ENCODE peak calls at places on chromosomes 2 and 18, in eight cellular contexts. B is GM12865, O is adrenal gland, C is upper lobe of right lung, E is fibroblast of mammary gland, W is psoas muscle, S is body of pancreas, I is lower lobe of right lung. F is an unnamed sample.

GRCh38 chr2:238079874-238080327 is 19.1 kb downstream of the SCLY start:
- DNase-seq in I (no peak), C (no peak), E (no peak), W (no peak), O (no peak), S (no peak), B (no peak), F (no peak)

GRCh38 chr2:176455865-176456291 is 186.6 kb downstream of the MTX2 start:
- DNase-seq in W (peak), S (peak), O (peak), I (no peak), B (peak), C (no peak), E (peak), F (no peak)

GRCh38 chr18:74679679-74680076 is 82.0 kb downstream of the ZNF407 start:
- DNase-seq in C (no peak), O (no peak), I (no peak), S (no peak), E (no peak), B (no peak), W (no peak), F (no peak)

GRCh38 chr2:107633580-107634147 is 193.0 kb upstream of the RGPD4 start:
- DNase-seq in E (peak), S (no peak), O (no peak), B (no peak), I (no peak), C (no peak), W (no peak), F (no peak)

GRCh38 chr18:31688601-31689000 is 4.2 kb upstream of the B4GALT6 start:
- DNase-seq in B (no peak), W (no peak), E (no peak), S (no peak), O (no peak), I (no peak), C (no peak), F (no peak)

GRCh38 chr2:28952806-28953190 is 28.3 kb upstream of the TOGARAM2 start:
- DNase-seq in S (no peak), E (no peak), C (no peak), I (no peak), B (no peak), O (no peak), W (no peak), F (no peak)

GRCh38 chr2:215998636-215999035 is 14.7 kb downstream of the MREG start:
- DNase-seq in B (no peak), O (no peak), S (no peak), C (no peak), I (no peak), W (no peak), E (no peak), F (no peak)

GRCh38 chr18:74567805-74568204 is 29.9 kb upstream of the ZNF407 start:
- DNase-seq in C (no peak), I (no peak), B (no peak), E (no peak), S (no peak), O (no peak), W (no peak), F (peak)

GRCh38 chr2:174485763-174486613 is 841 bp downstream of the GPR155 start:
- DNase-seq in E (peak), W (no peak), S (peak), C (no peak), I (no peak), B (peak), O (peak), F (peak)

GRCh38 chr2:111117666-111118454 is 2.9 kb upstream of the BCL2L11 start:
- DNase-seq in S (peak), W (peak), O (no peak), C (no peak), E (peak), B (no peak), I (peak), F (peak)

GRCh38 chr2:129135017-129135416 is 816.3 kb upstream of the HS6ST1 start:
- DNase-seq in E (no peak), S (no peak), B (no peak), C (no peak), I (no peak), O (no peak), W (no peak), F (no peak)

GRCh38 chr2:72813841-72814240 is 12.0 kb downstream of the EXOC6B start:
- DNase-seq in C (no peak), B (no peak), S (no peak), I (no peak), E (peak), W (no peak), O (no peak), F (no peak)

GRCh38 chr2:108615480-108616090 is 81.3 kb downstream of the LIMS1 start:
- DNase-seq in C (no peak), I (no peak), O (no peak), E (no peak), B (no peak), S (no peak), W (no peak), F (no peak)

GRCh38 chr2:15142069-15142689 is 419.0 kb downstream of the NBAS start:
- DNase-seq in I (no peak), O (no peak), S (no peak), B (peak), W (no peak), C (no peak), E (no peak), F (peak)

GRCh38 chr2:132909427-132909826 is 239.4 kb upstream of the LYPD1 start:
- DNase-seq in I (no peak), C (no peak), E (no peak), W (no peak), S (no peak), B (no peak), O (no peak), F (no peak)

GRCh38 chr2:157428500-157429175 is 15.3 kb downstream of the CYTIP start:
- DNase-seq in E (no peak), W (no peak), C (no peak), B (no peak), I (no peak), S (no peak), O (no peak), F (no peak)

GRCh38 chr2:47093626-47094025 is 61.5 kb downstream of the STPG4 start:
- DNase-seq in O (no peak), I (no peak), E (no peak), S (no peak), C (no peak), B (no peak), W (no peak), F (no peak)

GRCh38 chr2:197883354-197884032 is 79.1 kb downstream of the PLCL1 start:
- DNase-seq in W (no peak), S (no peak), C (no peak), E (peak), I (no peak), O (no peak), B (no peak), F (no peak)

GRCh38 chr2:119230630-119231185 is 7.1 kb downstream of the STEAP3 start:
- DNase-seq in C (no peak), I (no peak), B (no peak), S (no peak), W (peak), O (no peak), E (peak), F (no peak)

GRCh38 chr2:164109006-164109405 is 373.2 kb upstream of the FIGN start:
- DNase-seq in S (no peak), O (no peak), B (no peak), W (no peak), C (no peak), I (no peak), E (no peak), F (no peak)

GRCh38 chr2:7031424-7032245 is 114.4 kb downstream of the RNF144A start:
- DNase-seq in W (peak), C (peak), I (peak), B (no peak), S (peak), O (no peak), E (peak), F (peak)

GRCh38 chr2:240123821-240124650 is 12.1 kb downstream of the COPS9 start:
- DNase-seq in E (no peak), I (peak), W (peak), B (no peak), C (peak), S (no peak), O (no peak), F (no peak)

GRCh38 chr2:205435970-205436369 is 246.3 kb upstream of the NRP2 start:
- DNase-seq in E (peak), I (no peak), S (no peak), C (no peak), B (no peak), W (no peak), O (no peak), F (no peak)

GRCh38 chr2:128774320-128775063 is 455.8 kb upstream of the HS6ST1 start:
- DNase-seq in S (peak), O (no peak), W (no peak), I (no peak), E (no peak), B (no peak), C (peak), F (no peak)

GRCh38 chr18:80170395-80171094 is 61.5 kb downstream of the ADNP2 start:
- DNase-seq in E (no peak), C (peak), W (no peak), O (no peak), B (no peak), S (no peak), I (peak), F (no peak)

GRCh38 chr2:139031722-139032121 is 251.5 kb upstream of the NXPH2 start:
- DNase-seq in B (peak), O (no peak), C (no peak), I (no peak), S (no peak), W (no peak), E (peak), F (no peak)

GRCh38 chr18:70234667-70235459 is 29.4 kb upstream of the RTTN start:
- DNase-seq in O (peak), W (no peak), I (no peak), C (no peak), S (no peak), B (peak), E (peak), F (no peak)

GRCh38 chr18:26267350-26267749 is 41.1 kb downstream of the TAF4B start:
- DNase-seq in C (no peak), O (no peak), E (no peak), W (no peak), I (no peak), B (no peak), S (no peak), F (no peak)

GRCh38 chr2:121707920-121708361 is 28.7 kb downstream of the NIFK start:
- DNase-seq in W (no peak), I (peak), B (no peak), E (no peak), O (no peak), C (peak), S (peak), F (no peak)

GRCh38 chr2:134282638-134283400 is 28.9 kb downstream of the MGAT5 start:
- DNase-seq in O (no peak), B (peak), W (no peak), I (no peak), S (no peak), C (no peak), E (no peak), F (peak)

GRCh38 chr2:174235680-174236079 is 12.7 kb downstream of the OLA1 start:
- DNase-seq in I (no peak), O (no peak), W (no peak), C (no peak), E (peak), B (no peak), S (no peak), F (no peak)

GRCh38 chr2:239273280-239274234 is 127.3 kb downstream of the HDAC4 start:
- DNase-seq in S (no peak), I (peak), B (no peak), E (no peak), C (peak), W (peak), O (no peak), F (peak)

GRCh38 chr2:20614201-20615045 is 36.5 kb downstream of the HS1BP3 start:
- DNase-seq in S (peak), I (peak), B (no peak), W (peak), E (peak), C (peak), O (peak), F (no peak)

GRCh38 chr2:141611143-141611571 is 519.7 kb downstream of the LRP1B start:
- DNase-seq in O (no peak), W (no peak), B (no peak), E (no peak), C (no peak), S (no peak), I (no peak), F (no peak)

GRCh38 chr2:180983468-180984388 is 3.3 kb downstream of the UBE2E3 start:
- DNase-seq in B (peak), C (no peak), W (no peak), O (peak), I (no peak), E (peak), S (peak), F (peak)

GRCh38 chr2:182181381-182181780 is 195.7 kb downstream of the PPP1R1C start:
- DNase-seq in E (no peak), S (no peak), O (no peak), I (no peak), W (no peak), B (no peak), C (no peak), F (no peak)

GRCh38 chr18:8324343-8325065 is 284.7 kb upstream of the RAB12 start:
- DNase-seq in I (no peak), S (no peak), W (no peak), B (no peak), C (no peak), E (no peak), O (no peak), F (no peak)
- TF ChIP-seq CTCF in I (no peak), S (no peak), W (no peak), B (no peak), C (no peak), E (peak), O (no peak), F (no peak)

GRCh38 chr2:168119519-168120141 is 127.8 kb downstream of the STK39 start:
- DNase-seq in B (peak), O (no peak), S (peak), I (no peak), E (peak), W (no peak), C (no peak), F (peak)
- TF ChIP-seq CTCF in B (peak), O (peak), S (peak), I (peak), E (peak), W (peak), C (peak), F (peak)

GRCh38 chr2:3179208-3179607 is 198.4 kb downstream of the EIPR1 start:
- DNase-seq in O (no peak), B (no peak), E (no peak), I (no peak), S (no peak), W (no peak), C (no peak), F (peak)
- TF ChIP-seq CTCF in O (peak), B (peak), E (no peak), I (no peak), S (no peak), W (no peak), C (no peak), F (peak)

GRCh38 chr2:12326449-12327190 is 390.1 kb upstream of the TRIB2 start:
- DNase-seq in E (no peak), O (no peak), S (peak), B (peak), C (no peak), I (no peak), W (no peak), F (peak)
- TF ChIP-seq CTCF in E (no peak), O (no peak), S (peak), B (peak), C (peak), I (no peak), W (no peak), F (no peak)

GRCh38 chr2:62339413-62339812 is 143.5 kb downstream of the B3GNT2 start:
- DNase-seq in E (no peak), O (no peak), C (no peak), I (no peak), B (no peak), S (no peak), W (no peak), F (no peak)
- TF ChIP-seq CTCF in E (no peak), O (no peak), C (no peak), I (no peak), B (peak), S (no peak), W (no peak), F (no peak)

DNA sequence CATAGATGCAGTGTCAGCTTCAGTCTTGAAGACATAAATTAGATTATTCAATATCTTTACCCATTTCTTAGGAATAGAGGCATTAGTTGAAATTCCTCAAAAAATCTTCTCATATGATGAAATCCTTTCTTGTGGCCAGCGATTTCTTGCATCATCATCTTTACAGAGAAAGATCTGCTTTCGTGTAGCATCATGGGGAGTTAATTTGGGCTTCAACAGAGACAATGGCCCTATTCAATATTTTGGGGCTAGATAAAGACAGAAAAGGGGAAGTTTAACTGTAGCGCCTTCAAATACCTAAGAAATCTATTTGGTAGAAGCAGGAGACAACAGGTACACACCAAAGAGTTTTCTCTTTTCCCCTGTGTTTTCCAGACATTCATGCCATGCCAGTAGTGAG is 73.8 kb downstream of the TGFA start:
- DNase-seq in W (no peak), I (no peak), C (no peak), O (no peak), S (no peak), E (no peak), B (no peak), F (no peak)
- TF ChIP-seq CTCF in W (no peak), I (no peak), C (no peak), O (no peak), S (no peak), E (no peak), B (no peak), F (no peak)

GRCh38 chr2:55401124-55401523 is 18.5 kb downstream of the CCDC88A start:
- DNase-seq in B (no peak), I (no peak), S (no peak), E (no peak), O (no peak), W (no peak), C (no peak), F (no peak)
- TF ChIP-seq CTCF in B (no peak), I (no peak), S (no peak), E (no peak), O (no peak), W (no peak), C (no peak), F (no peak)

DNA sequence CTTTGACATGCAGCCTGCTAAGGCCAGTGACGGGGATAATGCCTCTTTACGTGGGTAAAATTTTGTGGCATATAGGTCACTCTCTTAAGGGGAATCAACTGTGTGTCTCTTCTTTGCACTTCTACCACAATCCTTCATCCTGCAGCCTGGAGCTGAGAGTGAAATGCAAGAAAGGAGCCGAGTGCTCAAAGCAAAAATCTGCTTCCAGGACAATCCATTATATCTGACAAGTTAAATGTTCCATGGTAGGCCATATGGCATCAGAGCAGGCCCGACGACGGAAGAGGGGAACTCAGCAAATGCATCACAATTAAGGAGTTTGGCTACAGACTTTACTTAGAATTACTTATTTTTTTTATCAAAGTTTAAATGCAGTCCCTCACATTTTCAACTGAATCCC is 171.2 kb downstream of the TCF4 start:
- DNase-seq in S (no peak), W (no peak), E (no peak), I (no peak), C (no peak), O (no peak), B (no peak), F (no peak)
- TF ChIP-seq CTCF in S (no peak), W (no peak), E (no peak), I (no peak), C (no peak), O (no peak), B (no peak), F (no peak)

GRCh38 chr18:21911551-21911950 is 171.0 kb downstream of the MIB1 start:
- DNase-seq in S (no peak), W (no peak), B (peak), I (no peak), O (no peak), E (no peak), C (no peak), F (no peak)

GRCh38 chr18:21912339-21913239 is 172.0 kb downstream of the MIB1 start:
- DNase-seq in I (no peak), S (no peak), E (no peak), O (no peak), W (no peak), C (no peak), B (no peak), F (no peak)

GRCh38 chr18:21915546-21915945 is 175.0 kb downstream of the MIB1 start:
- DNase-seq in C (no peak), W (no peak), O (no peak), I (no peak), B (no peak), S (no peak), E (no peak), F (no peak)

GRCh38 chr18:21916594-21916993 is 176.0 kb downstream of the MIB1 start:
- DNase-seq in C (no peak), B (no peak), E (no peak), W (no peak), I (no peak), S (no peak), O (no peak), F (no peak)

DNA sequence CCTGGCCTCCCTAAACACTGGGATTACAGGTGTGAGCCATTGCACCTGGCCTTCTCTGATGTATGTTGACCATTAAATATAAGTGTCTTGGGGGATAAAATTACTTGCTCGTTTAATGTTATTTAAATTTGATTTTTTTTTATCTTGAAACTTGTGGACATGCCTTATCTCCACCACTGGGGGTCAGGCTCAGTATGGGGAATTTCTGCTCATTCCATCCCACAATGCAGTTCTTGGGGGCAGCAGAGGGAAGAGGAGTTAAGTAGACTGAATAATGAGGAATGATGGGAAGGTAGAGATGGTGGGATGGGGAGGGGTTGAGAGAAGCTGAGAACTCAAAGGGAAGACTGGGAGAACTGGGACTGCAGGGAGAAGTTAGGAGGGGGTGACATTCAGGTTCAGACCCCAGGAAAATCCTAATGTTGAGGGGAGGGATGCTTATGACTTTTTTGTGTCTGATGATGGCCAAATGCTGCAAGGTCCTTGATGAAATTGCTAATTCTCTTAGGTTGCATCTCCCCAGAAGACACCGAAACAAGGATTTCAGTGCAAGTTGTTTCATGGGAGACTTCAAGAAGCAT is 174.2 kb downstream of the MIB1 start:
- DNase-seq in S (peak), W (no peak), B (peak), C (no peak), I (no peak), E (peak), O (peak), F (no peak)
- TF ChIP-seq CTCF in S (peak), W (peak), B (peak), C (peak), I (peak), E (peak), O (peak), F (peak)

GRCh38 chr2:8256888-8257287 is 425.0 kb upstream of the ID2 start:
- DNase-seq in O (no peak), S (no peak), B (no peak), C (no peak), I (no peak), E (no peak), W (no peak), F (no peak)

GRCh38 chr2:8258406-8258805 is 423.4 kb upstream of the ID2 start:
- DNase-seq in O (no peak), B (no peak), E (no peak), W (no peak), C (no peak), S (no peak), I (no peak), F (no peak)

GRCh38 chr2:8255448-8255800 is 426.4 kb upstream of the ID2 start:
- DNase-seq in C (no peak), E (no peak), O (no peak), S (no peak), W (no peak), I (no peak), B (no peak), F (no peak)

GRCh38 chr2:8259106-8259840 is 422.6 kb upstream of the ID2 start:
- DNase-seq in E (no peak), C (no peak), W (no peak), B (no peak), S (peak), O (no peak), I (no peak), F (no peak)

GRCh38 chr2:8257502-8257901 is 424.4 kb upstream of the ID2 start:
- DNase-seq in O (no peak), S (no peak), W (no peak), E (no peak), B (no peak), C (no peak), I (no peak), F (no peak)
- TF ChIP-seq CTCF in O (no peak), S (no peak), W (no peak), E (no peak), B (no peak), C (no peak), I (no peak), F (no peak)

F was measured in activated CD8-positive, alpha-beta T cell treated with anti-CD3 and anti-CD28 coated beads for 36 hours.